ENCODE peak calls at places on chromosomes 13 and 19, in seven cellular contexts. One of them, this sample, is unnamed.

GRCh38 chr19:35216833-35217707 is 11.5 kb downstream of the FAM187B start:
- DNase-seq in small intestine: no peak
- DNase-seq in GM23338: peak
- DNase-seq in transverse colon: peak
- DNase-seq in Peyer's patch: peak
- DNase-seq in astrocyte: no peak
- DNase-seq in uterus: no peak
- DNase-seq in this sample: no peak

GRCh38 chr13:105048685-105049084 is 1486.8 kb downstream of the EFNB2 start:
- DNase-seq in small intestine: no peak
- DNase-seq in GM23338: no peak
- DNase-seq in transverse colon: no peak
- DNase-seq in Peyer's patch: no peak
- DNase-seq in astrocyte: no peak
- DNase-seq in uterus: no peak
- DNase-seq in this sample: no peak

GRCh38 chr13:110056640-110057039 is 250.3 kb downstream of the COL4A1 start:
- DNase-seq in small intestine: no peak
- DNase-seq in GM23338: no peak
- DNase-seq in transverse colon: no peak
- DNase-seq in Peyer's patch: no peak
- DNase-seq in astrocyte: no peak
- DNase-seq in uterus: no peak
- DNase-seq in this sample: no peak

GRCh38 chr13:46405457-46405856 is 18.4 kb upstream of the RUBCNL start:
- DNase-seq in small intestine: no peak
- DNase-seq in GM23338: no peak
- DNase-seq in transverse colon: no peak
- DNase-seq in Peyer's patch: no peak
- DNase-seq in astrocyte: no peak
- DNase-seq in uterus: no peak
- DNase-seq in this sample: no peak

GRCh38 chr13:64471916-64472315 is 2758.2 kb downstream of the PCDH9 start:
- DNase-seq in small intestine: no peak
- DNase-seq in GM23338: peak
- DNase-seq in transverse colon: no peak
- DNase-seq in Peyer's patch: no peak
- DNase-seq in astrocyte: peak
- DNase-seq in uterus: no peak
- DNase-seq in this sample: no peak

GRCh38 chr19:43700368-43701015 is 15.4 kb upstream of the IRGC start:
- DNase-seq in small intestine: no peak
- DNase-seq in GM23338: no peak
- DNase-seq in transverse colon: peak
- DNase-seq in Peyer's patch: peak
- DNase-seq in astrocyte: peak
- DNase-seq in uterus: peak
- DNase-seq in this sample: peak

GRCh38 chr19:49101160-49101559 is 13.0 kb upstream of the LIN7B start:
- DNase-seq in small intestine: no peak
- DNase-seq in GM23338: no peak
- DNase-seq in transverse colon: no peak
- DNase-seq in Peyer's patch: no peak
- DNase-seq in astrocyte: no peak
- DNase-seq in uterus: no peak
- DNase-seq in this sample: no peak

GRCh38 chr13:109380457-109380856 is 405.9 kb downstream of the IRS2 start:
- DNase-seq in small intestine: no peak
- DNase-seq in GM23338: no peak
- DNase-seq in transverse colon: no peak
- DNase-seq in Peyer's patch: no peak
- DNase-seq in astrocyte: no peak
- DNase-seq in uterus: no peak
- DNase-seq in this sample: no peak

GRCh38 chr13:79915386-79915785 is 425.5 kb downstream of the SPRY2 start:
- DNase-seq in small intestine: peak
- DNase-seq in GM23338: no peak
- DNase-seq in transverse colon: no peak
- DNase-seq in Peyer's patch: no peak
- DNase-seq in astrocyte: no peak
- DNase-seq in uterus: no peak
- DNase-seq in this sample: no peak

GRCh38 chr19:52542984-52543664 is 15.7 kb downstream of the ZNF808 start:
- DNase-seq in small intestine: peak
- DNase-seq in GM23338: no peak
- DNase-seq in transverse colon: no peak
- DNase-seq in Peyer's patch: peak
- DNase-seq in astrocyte: no peak
- DNase-seq in uterus: no peak
- DNase-seq in this sample: no peak

GRCh38 chr19:49809987-49810389 is 3.1 kb downstream of the FUZ start:
- DNase-seq in small intestine: no peak
- DNase-seq in GM23338: no peak
- DNase-seq in transverse colon: no peak
- DNase-seq in Peyer's patch: no peak
- DNase-seq in astrocyte: no peak
- DNase-seq in uterus: no peak
- DNase-seq in this sample: no peak

GRCh38 chr13:47934371-47934770 is 66.7 kb downstream of the SUCLA2 start:
- DNase-seq in small intestine: no peak
- DNase-seq in GM23338: no peak
- DNase-seq in transverse colon: no peak
- DNase-seq in Peyer's patch: no peak
- DNase-seq in astrocyte: peak
- DNase-seq in uterus: no peak
- DNase-seq in this sample: no peak

GRCh38 chr19:38924383-38924782 is 6.2 kb downstream of the SARS2 start:
- DNase-seq in small intestine: no peak
- DNase-seq in GM23338: no peak
- DNase-seq in transverse colon: no peak
- DNase-seq in Peyer's patch: no peak
- DNase-seq in astrocyte: no peak
- DNase-seq in uterus: no peak
- DNase-seq in this sample: no peak

GRCh38 chr13:22836475-22836874 is 344.3 kb upstream of the SGCG start:
- DNase-seq in small intestine: no peak
- DNase-seq in GM23338: no peak
- DNase-seq in transverse colon: no peak
- DNase-seq in Peyer's patch: no peak
- DNase-seq in astrocyte: no peak
- DNase-seq in uterus: no peak
- DNase-seq in this sample: no peak

GRCh38 chr13:30422056-30422914 is at the start of gene UBE2L5:
- DNase-seq in small intestine: peak
- DNase-seq in GM23338: peak
- DNase-seq in transverse colon: peak
- DNase-seq in Peyer's patch: peak
- DNase-seq in astrocyte: peak
- DNase-seq in uterus: peak
- DNase-seq in this sample: peak

GRCh38 chr19:50464348-50464747 is 12.0 kb upstream of the EMC10 start:
- DNase-seq in small intestine: peak
- DNase-seq in GM23338: no peak
- DNase-seq in transverse colon: no peak
- DNase-seq in Peyer's patch: no peak
- DNase-seq in astrocyte: no peak
- DNase-seq in uterus: no peak
- DNase-seq in this sample: no peak

GRCh38 chr13:109725995-109726637 is 60.3 kb downstream of the IRS2 start:
- DNase-seq in small intestine: no peak
- DNase-seq in GM23338: no peak
- DNase-seq in transverse colon: no peak
- DNase-seq in Peyer's patch: no peak
- DNase-seq in astrocyte: no peak
- DNase-seq in uterus: no peak
- DNase-seq in this sample: no peak

GRCh38 chr19:16836115-16836905 is 7.1 kb downstream of the SIN3B start:
- DNase-seq in small intestine: no peak
- DNase-seq in GM23338: peak
- DNase-seq in transverse colon: peak
- DNase-seq in Peyer's patch: peak
- DNase-seq in astrocyte: no peak
- DNase-seq in uterus: peak
- DNase-seq in this sample: no peak

GRCh38 chr13:100139822-100140221 is 50.9 kb downstream of the PCCA start:
- DNase-seq in small intestine: no peak
- DNase-seq in GM23338: no peak
- DNase-seq in transverse colon: no peak
- DNase-seq in Peyer's patch: no peak
- DNase-seq in astrocyte: peak
- DNase-seq in uterus: no peak
- DNase-seq in this sample: no peak

GRCh38 chr13:45341034-45341798 is at the start of gene TPT1:
- DNase-seq in small intestine: peak
- DNase-seq in GM23338: peak
- DNase-seq in transverse colon: peak
- DNase-seq in Peyer's patch: peak
- DNase-seq in astrocyte: peak
- DNase-seq in uterus: peak
- DNase-seq in this sample: peak

GRCh38 chr19:1459479-1459878 is 9.6 kb downstream of the APC2 start:
- DNase-seq in small intestine: no peak
- DNase-seq in GM23338: no peak
- DNase-seq in transverse colon: no peak
- DNase-seq in Peyer's patch: no peak
- DNase-seq in astrocyte: no peak
- DNase-seq in uterus: no peak
- DNase-seq in this sample: no peak

GRCh38 chr13:100561599-100562204 is 26.9 kb downstream of the GGACT start:
- DNase-seq in small intestine: peak
- DNase-seq in GM23338: no peak
- DNase-seq in transverse colon: no peak
- DNase-seq in Peyer's patch: no peak
- DNase-seq in astrocyte: no peak
- DNase-seq in uterus: no peak
- DNase-seq in this sample: no peak

GRCh38 chr13:114249062-114249461 is 14.4 kb downstream of the CDC16 start:
- DNase-seq in small intestine: no peak
- DNase-seq in GM23338: no peak
- DNase-seq in transverse colon: no peak
- DNase-seq in Peyer's patch: no peak
- DNase-seq in astrocyte: no peak
- DNase-seq in uterus: no peak
- DNase-seq in this sample: no peak

GRCh38 chr19:35734273-35734672 is 8.0 kb downstream of the IGFLR1 start:
- DNase-seq in small intestine: no peak
- DNase-seq in GM23338: no peak
- DNase-seq in transverse colon: no peak
- DNase-seq in Peyer's patch: no peak
- DNase-seq in astrocyte: no peak
- DNase-seq in uterus: no peak
- DNase-seq in this sample: no peak

GRCh38 chr13:113548171-113548641 is 36.3 kb upstream of the TFDP1 start:
- DNase-seq in small intestine: no peak
- DNase-seq in GM23338: no peak
- DNase-seq in transverse colon: peak
- DNase-seq in Peyer's patch: peak
- DNase-seq in astrocyte: peak
- DNase-seq in uterus: peak
- DNase-seq in this sample: no peak

GRCh38 chr13:73059460-73060250 is 850 bp downstream of the KLF5 start:
- DNase-seq in small intestine: peak
- DNase-seq in GM23338: peak
- DNase-seq in transverse colon: no peak
- DNase-seq in Peyer's patch: peak
- DNase-seq in astrocyte: no peak
- DNase-seq in uterus: peak
- DNase-seq in this sample: peak

GRCh38 chr13:73057284-73058025 is 1.4 kb upstream of the KLF5 start:
- DNase-seq in small intestine: peak
- DNase-seq in GM23338: no peak
- DNase-seq in transverse colon: no peak
- DNase-seq in Peyer's patch: no peak
- DNase-seq in astrocyte: no peak
- DNase-seq in uterus: no peak
- DNase-seq in this sample: no peak

GRCh38 chr13:73058741-73059459 is at the start of gene KLF5:
- DNase-seq in small intestine: peak
- DNase-seq in GM23338: peak
- DNase-seq in transverse colon: peak
- DNase-seq in Peyer's patch: peak
- DNase-seq in astrocyte: peak
- DNase-seq in uterus: peak
- DNase-seq in this sample: peak

GRCh38 chr13:73056054-73056962 is 2.5 kb upstream of the KLF5 start:
- DNase-seq in small intestine: peak
- DNase-seq in GM23338: no peak
- DNase-seq in transverse colon: no peak
- DNase-seq in Peyer's patch: no peak
- DNase-seq in astrocyte: peak
- DNase-seq in uterus: no peak
- DNase-seq in this sample: no peak

DNA sequence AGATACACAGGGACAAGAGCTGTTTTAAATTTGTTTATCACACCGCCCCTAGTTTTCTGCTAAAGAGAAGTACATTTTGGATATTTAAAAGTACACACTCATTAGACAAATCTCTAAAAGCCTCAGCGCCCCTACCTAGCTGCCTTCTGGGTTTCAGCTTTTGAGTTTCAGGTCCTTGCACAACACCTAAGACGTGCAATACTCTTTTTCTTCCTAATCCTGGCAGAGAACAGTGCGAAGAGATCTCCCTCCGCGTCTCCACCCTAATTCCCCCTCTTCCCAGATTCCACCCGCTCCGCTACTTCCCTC is 419 bp upstream of the KLF5 start:
- DNase-seq in small intestine: no peak
- DNase-seq in GM23338: no peak
- DNase-seq in transverse colon: no peak
- DNase-seq in Peyer's patch: no peak
- DNase-seq in astrocyte: no peak
- DNase-seq in uterus: no peak
- DNase-seq in this sample: no peak
- H3K27ac ChIP-seq in small intestine: peak
- H3K27ac ChIP-seq in GM23338: no peak
- H3K27ac ChIP-seq in transverse colon: peak
- H3K27ac ChIP-seq in Peyer's patch: peak
- H3K27ac ChIP-seq in astrocyte: no peak
- H3K27ac ChIP-seq in uterus: no peak
- H3K27ac ChIP-seq in this sample: peak

GRCh38 chr19:6476896-6477431 is 4.6 kb downstream of the DENND1C start:
- DNase-seq in small intestine: no peak
- DNase-seq in GM23338: no peak
- DNase-seq in transverse colon: no peak
- DNase-seq in Peyer's patch: no peak
- DNase-seq in astrocyte: no peak
- DNase-seq in uterus: no peak
- DNase-seq in this sample: no peak
- H3K4me3 ChIP-seq in small intestine: peak
- H3K4me3 ChIP-seq in GM23338: peak
- H3K4me3 ChIP-seq in transverse colon: peak
- H3K4me3 ChIP-seq in Peyer's patch: peak
- H3K4me3 ChIP-seq in astrocyte: peak
- H3K4me3 ChIP-seq in uterus: no peak
- H3K4me3 ChIP-seq in this sample: no peak

GRCh38 chr13:44142911-44143665 is 230.5 kb upstream of the SERP2 start:
- DNase-seq in small intestine: peak
- DNase-seq in GM23338: no peak
- DNase-seq in transverse colon: no peak
- DNase-seq in Peyer's patch: no peak
- DNase-seq in astrocyte: peak
- DNase-seq in uterus: no peak
- DNase-seq in this sample: no peak
- H3K27ac ChIP-seq in small intestine: no peak
- H3K27ac ChIP-seq in GM23338: no peak
- H3K27ac ChIP-seq in transverse colon: peak
- H3K27ac ChIP-seq in Peyer's patch: peak
- H3K27ac ChIP-seq in astrocyte: peak
- H3K27ac ChIP-seq in uterus: peak
- H3K27ac ChIP-seq in this sample: no peak

GRCh38 chr19:46410205-46411087 is 2.9 kb downstream of the CCDC8 start:
- DNase-seq in small intestine: no peak
- DNase-seq in GM23338: no peak
- DNase-seq in transverse colon: no peak
- DNase-seq in Peyer's patch: no peak
- DNase-seq in astrocyte: no peak
- DNase-seq in uterus: no peak
- DNase-seq in this sample: no peak
- H3K4me3 ChIP-seq in small intestine: no peak
- H3K4me3 ChIP-seq in GM23338: no peak
- H3K4me3 ChIP-seq in transverse colon: no peak
- H3K4me3 ChIP-seq in Peyer's patch: no peak
- H3K4me3 ChIP-seq in astrocyte: no peak
- H3K4me3 ChIP-seq in uterus: peak
- H3K4me3 ChIP-seq in this sample: no peak